ENCODE peak calls at places on chromosome 19, in ten cellular contexts. S is fibroblast of lung; M is naive thymus-derived CD4-positive, alpha-beta T cell; X is upper lobe of left lung; R is PC-3; D is CD4-positive, alpha-beta T cell; F is Peyer's patch; W is psoas muscle; C is CD4-positive, alpha-beta memory T cell; P is PC-9. E is an unnamed sample.

GRCh38 chr19:56125806-56126590 is 4.9 kb upstream of the ZNF787 start:
- DNase-seq in P (peak; percentile 32), S (no peak), C (no peak), F (no peak), R (no peak), D (no peak), W (peak; percentile 85), M (no peak), X (no peak), E (peak; percentile 70)

GRCh38 chr19:42440357-42441046 is 2.2 kb downstream of the CXCL17 start:
- DNase-seq in F (peak; percentile 72), D (peak; percentile 82), C (peak; percentile 76), W (peak; percentile 85), P (no peak), M (peak; percentile 51), X (peak; percentile 85), S (peak; percentile 49), R (peak; percentile 72), E (peak; percentile 84)

GRCh38 chr19:55605637-55606470 is at the start of gene ZNF865:
- DNase-seq in W (peak; percentile 82), R (peak; percentile 92), D (peak; percentile 56), F (peak; percentile 78), X (peak; percentile 80), C (peak; percentile 68), S (peak; percentile 87), P (peak; percentile 79), M (peak; percentile 60), E (peak; percentile 88)

GRCh38 chr19:47498561-47498960 is 14.5 kb upstream of the KPTN start:
- DNase-seq in R (no peak), D (no peak), S (no peak), C (no peak), F (no peak), X (no peak), M (no peak), W (peak; percentile 33), P (no peak), E (no peak)

GRCh38 chr19:54017266-54017665 is 25.8 kb downstream of the CACNG6 start:
- DNase-seq in M (no peak), R (peak; percentile 53), F (no peak), X (no peak), C (no peak), W (no peak), D (no peak), S (peak; percentile 65), P (peak; percentile 46), E (no peak)

GRCh38 chr19:31303262-31303815 is 45.9 kb downstream of the TSHZ3 start:
- DNase-seq in R (no peak), P (no peak), C (no peak), F (no peak), W (no peak), D (no peak), M (no peak), X (no peak), S (no peak), E (no peak)

GRCh38 chr19:50311723-50312635 is 17.2 kb downstream of the KCNC3 start:
- DNase-seq in F (no peak), P (no peak), X (no peak), C (no peak), M (no peak), W (peak; percentile 42), D (no peak), S (no peak), R (peak; percentile 56), E (no peak)

GRCh38 chr19:31392514-31392913 is 43.3 kb upstream of the TSHZ3 start:
- DNase-seq in P (no peak), F (no peak), X (no peak), M (no peak), C (no peak), S (no peak), W (no peak), R (no peak), D (no peak), E (no peak)

GRCh38 chr19:17254636-17255035 is 8.9 kb upstream of the NR2F6 start:
- DNase-seq in C (no peak), P (peak; percentile 40), S (no peak), D (no peak), X (no peak), M (no peak), R (no peak), W (no peak), F (no peak), E (no peak)

GRCh38 chr19:17248011-17248776 is 2.5 kb upstream of the NR2F6 start:
- DNase-seq in C (no peak), P (peak; percentile 98), S (no peak), X (no peak), F (no peak), D (no peak), M (no peak), W (no peak), R (no peak), E (peak; percentile 75)

GRCh38 chr19:17246681-17247425 is 1.1 kb upstream of the NR2F6 start:
- DNase-seq in S (peak; percentile 37), M (no peak), C (no peak), W (peak; percentile 72), F (no peak), D (no peak), R (no peak), X (no peak), P (peak; percentile 53), E (peak; percentile 81)

GRCh38 chr19:17245535-17245984 is at the start of gene NR2F6:
- DNase-seq in P (no peak), W (no peak), S (no peak), X (no peak), C (no peak), F (no peak), M (no peak), D (no peak), R (no peak), E (no peak)

DNA sequence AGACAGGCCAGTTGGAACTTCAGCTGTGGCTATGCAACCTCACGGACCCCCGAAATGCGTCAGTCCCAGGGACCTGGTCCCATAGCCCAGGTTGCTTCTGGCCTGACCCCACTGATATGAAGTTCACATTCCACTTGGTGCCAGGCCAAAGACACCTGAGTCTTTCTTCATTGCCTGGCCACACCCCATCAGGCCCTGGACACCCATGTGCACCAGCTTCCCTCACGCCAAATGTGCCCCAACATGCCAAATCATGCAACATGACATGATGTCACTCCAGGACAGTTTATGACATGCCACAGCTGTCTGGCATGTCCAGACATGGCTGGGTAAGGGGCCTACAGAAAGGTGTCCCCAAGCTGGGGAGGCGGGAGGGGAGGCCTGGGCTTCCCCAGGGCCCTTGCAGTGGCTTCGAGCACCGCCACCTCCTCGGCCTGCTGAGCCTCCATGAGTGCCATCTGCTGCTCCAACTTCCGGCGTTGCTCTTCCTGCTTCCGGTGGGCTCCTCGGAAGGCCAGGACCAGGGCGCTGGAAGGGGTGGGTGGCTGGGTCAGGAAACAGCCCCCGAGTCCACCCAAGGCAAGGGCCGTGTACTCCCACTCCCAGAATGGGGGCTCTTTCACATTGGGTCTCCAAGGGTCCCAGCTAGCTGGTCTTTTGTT is 4.3 kb upstream of the NR2F6 start:
- DNase-seq in X (no peak), D (no peak), F (no peak), W (no peak), R (no peak), M (no peak), S (no peak), C (no peak), P (peak; percentile 31), E (no peak)
- H3K27ac ChIP-seq in X (no peak overlapping the region), D (no peak overlapping the region), F (no peak overlapping the region), W (no peak overlapping the region), R (peak overlapping the region; percentile 23), M (no peak overlapping the region), S (no peak overlapping the region), C (no peak overlapping the region), P (peak overlapping the region; percentile 95), E (peak overlapping the region; percentile 93)

DNA sequence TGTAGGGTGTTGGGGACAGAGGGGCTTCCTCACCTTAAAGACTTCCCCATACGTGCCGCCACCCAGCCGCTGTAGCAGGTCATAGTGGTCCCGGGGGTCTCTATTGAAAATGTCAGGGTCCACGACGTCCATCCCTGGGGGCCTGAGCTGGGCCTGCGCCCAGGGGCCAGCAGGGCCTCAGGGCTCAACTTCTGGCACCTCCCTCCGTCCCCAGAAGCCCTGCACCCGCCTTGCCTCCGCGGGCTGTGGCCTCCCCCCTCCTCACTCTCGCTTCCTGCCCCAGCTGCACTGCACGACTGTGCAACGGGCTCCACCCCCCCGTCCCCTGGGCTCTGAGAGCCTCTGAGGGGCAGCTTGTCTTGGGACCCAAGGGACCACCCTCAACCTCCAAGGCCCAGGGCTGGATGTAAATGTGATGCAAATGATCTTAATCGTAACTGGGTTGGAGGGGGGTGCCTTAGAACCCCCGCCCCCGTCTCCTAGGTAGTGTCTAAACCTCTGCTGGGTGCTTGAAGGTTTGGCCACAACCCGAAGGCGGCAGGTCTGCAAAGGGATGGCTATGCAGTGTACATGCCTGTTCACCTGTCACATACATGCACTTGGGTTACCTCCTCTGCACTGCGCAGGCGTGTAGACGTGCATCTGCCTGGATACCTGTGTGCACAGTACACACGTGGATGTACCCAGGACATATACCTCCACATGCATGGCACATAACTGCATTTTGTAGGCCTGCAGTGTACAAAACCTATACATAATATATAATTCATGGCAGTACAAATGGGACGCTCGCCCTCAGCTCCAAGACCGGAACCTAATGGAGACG is at the start of gene MAP4K1:
- DNase-seq in W (peak; percentile 78), R (no peak), C (peak; percentile 61), D (peak; percentile 47), S (no peak), M (peak; percentile 54), X (peak; percentile 37), F (peak; percentile 95), P (no peak), E (peak; percentile 63)
- H3K27ac ChIP-seq in W (peak within 1 kb of the TSS; percentile 93), R (peak within 1 kb of the TSS; percentile 46), C (peak within 1 kb of the TSS; percentile 90), D (peak within 1 kb of the TSS; percentile 65), S (peak within 1 kb of the TSS; percentile 13), M (peak within 1 kb of the TSS; percentile 99), X (peak within 1 kb of the TSS; percentile 79), F (peak within 1 kb of the TSS; percentile 70), P (peak within 1 kb of the TSS; percentile 1), E (peak within 1 kb of the TSS; percentile 78)

GRCh38 chr19:24052811-24053210 is 34.2 kb upstream of the ZNF254 start:
- DNase-seq in D (no peak), C (no peak), W (no peak), M (no peak), P (no peak), F (no peak), X (no peak), R (no peak), S (no peak), E (no peak)

GRCh38 chr19:24054044-24054935 is 32.7 kb upstream of the ZNF254 start:
- DNase-seq in R (peak; percentile 98), M (no peak), C (no peak), D (no peak), S (peak; percentile 90), F (no peak), P (peak; percentile 96), W (no peak), X (no peak), E (no peak)

GRCh38 chr19:24055548-24055947 is 31.4 kb upstream of the ZNF254 start:
- DNase-seq in R (no peak), X (no peak), C (no peak), W (no peak), S (no peak), P (no peak), F (no peak), D (no peak), M (no peak), E (no peak)

GRCh38 chr19:24051516-24051915 is 35.5 kb upstream of the ZNF254 start:
- DNase-seq in W (no peak), D (no peak), S (no peak), M (no peak), X (no peak), C (no peak), R (no peak), F (no peak), P (no peak), E (no peak)

DNA sequence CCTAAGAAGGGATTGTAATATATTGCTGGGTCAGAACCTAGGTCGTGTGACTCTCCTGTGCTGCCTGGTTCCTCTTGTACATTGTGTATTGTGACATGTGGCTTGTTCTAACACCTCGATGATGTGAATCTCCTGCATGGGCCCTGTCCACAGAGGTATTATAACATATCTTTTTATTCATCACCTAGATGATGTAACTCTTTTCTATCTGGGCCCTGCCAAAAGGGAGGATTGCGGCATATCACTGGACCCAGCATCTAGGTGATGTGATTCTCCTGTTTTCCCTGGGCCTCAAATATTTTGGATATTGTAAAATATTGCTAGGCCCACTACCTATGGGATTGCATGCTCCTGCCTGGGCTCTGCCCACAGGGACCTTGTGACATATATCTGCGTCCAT is 33.4 kb upstream of the ZNF254 start:
- DNase-seq in F (no peak), S (no peak), R (no peak), W (no peak), C (no peak), M (no peak), P (no peak), D (no peak), X (no peak), E (no peak)
- H3K27ac ChIP-seq in F (no peak overlapping the region), S (peak overlapping the region; percentile 71), R (peak overlapping the region; percentile 94), W (no peak overlapping the region), C (no peak overlapping the region), M (no peak overlapping the region), P (peak overlapping the region; percentile 73), D (no peak overlapping the region), X (no peak overlapping the region), E (no peak overlapping the region)

DNA sequence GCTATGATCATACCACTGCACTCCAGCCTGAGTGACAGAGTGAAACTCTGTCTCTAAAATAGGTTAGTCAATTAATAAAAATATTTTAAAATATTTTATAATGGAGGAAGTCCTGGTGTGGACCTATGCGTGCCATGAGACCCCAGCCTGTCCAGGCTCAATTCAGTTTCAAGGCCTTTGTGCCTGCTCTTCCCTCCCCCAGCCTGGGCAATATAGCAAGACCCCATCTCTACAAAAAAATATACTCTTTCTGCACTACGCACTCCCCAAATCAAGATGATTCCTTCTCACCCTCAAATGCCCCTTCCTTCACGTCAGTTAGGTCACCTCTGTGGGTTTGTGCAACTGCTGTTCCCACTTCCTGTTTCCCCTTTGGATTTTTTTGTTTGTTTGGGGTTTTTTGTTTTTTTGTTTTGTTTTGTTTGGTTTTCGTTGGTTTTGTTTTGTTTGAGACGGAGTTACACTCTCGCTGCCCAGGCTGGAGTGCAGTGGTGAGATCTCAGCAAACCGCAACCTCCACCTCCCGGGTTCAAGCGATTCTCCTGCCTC is 1.4 kb upstream of the HSH2D start:
- DNase-seq in W (no peak), F (no peak), D (no peak), C (no peak), M (no peak), P (no peak), R (no peak), S (no peak), X (no peak), E (no peak)
- H3K27ac ChIP-seq in W (no peak overlapping the region), F (peak overlapping the region; percentile 35), D (no peak overlapping the region), C (no peak overlapping the region), M (no peak overlapping the region), P (no peak overlapping the region), R (no peak overlapping the region), S (no peak overlapping the region), X (no peak overlapping the region), E (no peak overlapping the region)

E was measured in colonic mucosa.